ENCODE peak calls at places on chromosomes 16 and 17, in eight cellular contexts. U, T, O, C, B, H, J and W are unnamed samples.
A peak's percentile ranks its signal among the peaks of the same experiment; 100 is the strongest.

GRCh38 chr17:16924701-16925440 is 47.0 kb downstream of the TNFRSF13B start:
- DNase-seq in B (no peak), T (no peak), U (peak; percentile 21), J (no peak), C (peak; percentile 2), H (no peak), O (peak; percentile 74), W (no peak)

GRCh38 chr16:13402601-13403000 is 501.2 kb downstream of the SHISA9 start:
- DNase-seq in J (no peak), H (no peak), U (no peak), T (no peak), C (no peak), B (no peak), O (no peak), W (no peak)

GRCh38 chr17:77736207-77736600 is 222.3 kb upstream of the TNRC6C start:
- DNase-seq in O (peak; percentile 77), U (no peak), T (no peak), C (peak; percentile 26), B (no peak), H (no peak), J (no peak), W (peak; percentile 8)

GRCh38 chr17:83051423-83052240 is 27.8 kb upstream of the METRNL start:
- DNase-seq in B (peak; percentile 97), U (peak; percentile 98), J (peak; percentile 98), C (peak; percentile 97), T (peak; percentile 97), O (peak; percentile 99), H (peak; percentile 98), W (peak; percentile 98)

GRCh38 chr16:70614208-70614951 is 32.0 kb upstream of the IL34 start:
- DNase-seq in B (no peak), J (no peak), U (no peak), O (no peak), C (no peak), T (no peak), H (no peak), W (no peak)

GRCh38 chr17:67359960-67360817 is 6.2 kb downstream of the PSMD12 start:
- DNase-seq in T (no peak), H (no peak), U (no peak), B (peak; percentile 11), O (no peak), J (peak; percentile 41), C (no peak), W (no peak)

GRCh38 chr16:397736-398332 is 835 bp downstream of the NME4 start:
- DNase-seq in U (peak; percentile 78), C (peak; percentile 74), B (peak; percentile 84), H (peak; percentile 91), O (peak; percentile 94), J (peak; percentile 88), T (peak; percentile 78), W (peak; percentile 75)

GRCh38 chr17:16465861-16466338 is 26.1 kb downstream of the LRRC75A start:
- DNase-seq in J (no peak), O (no peak), C (peak; percentile 42), T (no peak), U (no peak), H (no peak), B (no peak), W (no peak)

GRCh38 chr16:64094992-64095579 is 1026.8 kb downstream of the CDH11 start:
- DNase-seq in B (no peak), T (no peak), H (no peak), C (no peak), J (no peak), U (no peak), O (no peak), W (no peak)

DNA sequence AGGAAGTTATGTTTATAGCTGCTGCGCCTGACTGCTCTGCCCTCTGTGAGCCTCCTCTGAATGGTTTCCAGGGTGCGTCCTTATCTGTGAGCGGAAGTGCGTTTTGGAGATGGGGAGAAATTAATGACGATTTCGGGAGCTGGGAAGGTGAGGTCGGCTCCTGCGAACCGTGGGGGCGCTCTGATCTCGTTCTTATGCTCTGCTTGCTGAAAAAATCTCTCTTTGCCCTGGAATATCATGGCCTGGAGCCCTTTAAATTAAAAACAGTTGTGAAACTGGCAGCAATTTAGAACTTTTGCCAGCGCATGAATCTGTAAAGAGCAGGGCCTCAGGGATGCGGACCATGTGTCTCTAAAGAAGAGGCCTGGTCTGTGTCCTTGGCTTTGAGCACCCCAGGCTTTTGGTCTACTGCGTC is 135.8 kb upstream of the ZFHX3 start:
- DNase-seq in C (no peak), T (peak; percentile 52), U (no peak), O (no peak), H (no peak), B (no peak), J (peak; percentile 71), W (no peak)
- TF ChIP-seq CTCF in C (no peak), T (no peak), U (no peak), O (no peak), H (no peak), B (no peak), J (peak; percentile 52), W (no peak)

DNA sequence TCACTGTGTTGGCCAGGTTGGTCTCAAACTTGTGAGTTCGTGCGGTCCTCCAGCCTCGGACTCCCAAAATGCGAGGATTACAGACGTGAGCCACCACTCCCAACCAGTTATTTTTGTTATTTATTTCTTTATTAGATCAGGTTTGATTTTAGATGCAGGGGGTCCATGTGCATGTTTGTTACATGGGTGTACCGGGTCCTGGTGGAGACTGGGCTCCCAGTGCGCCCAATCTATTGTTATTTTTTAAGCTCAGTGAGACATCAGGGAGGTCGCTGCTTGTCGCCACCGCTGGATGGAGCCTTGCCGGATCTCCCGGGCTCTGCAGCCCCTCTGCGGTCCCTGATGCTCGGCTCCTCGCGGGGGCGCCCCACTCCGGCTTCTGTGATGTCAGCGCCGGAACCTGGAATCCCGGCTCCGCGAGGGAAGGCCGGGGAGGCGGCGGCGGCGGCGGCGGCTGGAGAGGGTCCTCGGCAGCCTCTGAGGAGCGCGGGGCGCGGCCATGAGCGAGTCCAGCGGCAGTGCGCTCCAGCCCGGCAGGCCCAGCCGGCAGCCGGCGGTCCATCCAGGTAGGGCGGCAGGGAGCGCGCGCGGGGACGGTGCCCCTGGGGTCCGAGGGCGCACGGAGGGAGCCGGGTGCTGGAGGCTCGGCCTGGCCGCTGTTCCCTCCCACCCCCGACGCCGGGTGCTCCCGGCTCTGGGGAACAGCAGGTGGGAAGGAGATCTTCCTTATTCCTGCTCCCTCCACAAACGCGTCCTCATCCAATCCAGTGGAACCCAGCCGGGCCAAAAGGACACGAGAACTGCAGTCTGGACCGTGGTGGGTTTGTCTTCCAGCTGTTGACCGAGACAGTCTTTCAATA is at the start of gene TMC7:
- DNase-seq in U (peak; percentile 90), J (peak; percentile 96), T (peak; percentile 28), C (peak; percentile 81), H (peak; percentile 62), B (peak; percentile 98), O (peak; percentile 91), W (peak; percentile 93)
- TF ChIP-seq CTCF in U (peak; percentile 80), J (peak; percentile 79), T (no peak), C (peak; percentile 84), H (no peak), B (no peak), O (no peak), W (peak; percentile 92)

GRCh38 chr17:50184057-50184456 is 17.4 kb downstream of the COL1A1 start:
- DNase-seq in U (no peak), J (no peak), O (no peak), H (no peak), T (no peak), C (no peak), B (no peak), W (no peak)
- TF ChIP-seq CTCF in U (no peak), J (peak; percentile 14), O (no peak), H (no peak), T (peak; percentile 33), C (no peak), B (peak; percentile 21), W (no peak)

DNA sequence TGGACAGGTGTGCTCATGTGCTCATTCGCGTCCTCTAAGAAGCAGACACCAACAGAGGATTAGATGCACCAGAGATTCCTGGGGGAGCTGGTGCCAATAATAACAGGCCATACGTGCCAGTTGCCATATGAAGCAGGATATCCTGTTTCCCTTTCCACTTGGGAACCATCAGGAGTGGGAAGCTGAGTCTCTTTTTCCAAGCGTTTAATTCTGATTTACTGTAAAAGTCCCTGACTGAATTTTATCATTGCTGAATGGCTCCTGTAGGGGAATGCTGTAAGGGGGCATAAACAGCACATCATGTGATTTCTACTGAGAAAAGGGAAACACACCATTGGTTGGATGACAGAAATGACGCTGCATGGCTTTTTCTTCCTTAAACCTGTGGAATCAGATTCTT is 113.3 kb downstream of the IRF8 start:
- DNase-seq in B (no peak), C (no peak), T (no peak), J (no peak), U (no peak), H (no peak), O (no peak), W (no peak)
- TF ChIP-seq CTCF in B (no peak), C (no peak), T (no peak), J (no peak), U (no peak), H (no peak), O (no peak), W (no peak)